ENCODE peak calls at places on chromosome 9, in six cellular contexts. N is gastrocnemius medialis, G is body of pancreas, W is adrenal gland, Y is tibial nerve, B is GM12878. F is an unnamed sample.

GRCh38 chr9:97076238-97076637 is 37.3 kb upstream of the CTSV start:
- DNase-seq in N (no peak), G (no peak), W (no peak), Y (no peak), B (no peak), F (no peak)

GRCh38 chr9:84670106-84670800 is 724 bp downstream of the NTRK2 start:
- DNase-seq in N (no peak), G (peak), W (no peak), Y (no peak), B (no peak), F (no peak)

GRCh38 chr9:104743377-104743985 is 4.0 kb upstream of the NIPSNAP3A start:
- DNase-seq in N (no peak), G (no peak), W (no peak), Y (no peak), B (peak), F (no peak)

GRCh38 chr9:73199886-73200285 is 48.2 kb downstream of the ANXA1 start:
- DNase-seq in N (no peak), G (peak), W (no peak), Y (no peak), B (no peak), F (no peak)

GRCh38 chr9:6644346-6645152 is 980 bp downstream of the GLDC start:
- DNase-seq in N (no peak), G (no peak), W (no peak), Y (no peak), B (no peak), F (no peak)

GRCh38 chr9:23672121-23672520 is 153.9 kb downstream of the ELAVL2 start:
- DNase-seq in N (no peak), G (no peak), W (no peak), Y (no peak), B (no peak), F (no peak)

GRCh38 chr9:34072868-34073590 is 24.3 kb upstream of the UBAP2 start:
- DNase-seq in N (peak), G (peak), W (no peak), Y (no peak), B (no peak), F (peak)

GRCh38 chr9:129111762-129112151 is 542 bp downstream of the PTPA start:
- DNase-seq in N (no peak), G (peak), W (peak), Y (peak), B (no peak), F (no peak)

GRCh38 chr9:122912964-122913673 is at the start of gene ZBTB6:
- DNase-seq in N (peak), G (peak), W (peak), Y (peak), B (peak), F (peak)

GRCh38 chr9:71924576-71924975 is 13.1 kb downstream of the C9orf85 start:
- DNase-seq in N (no peak), G (no peak), W (no peak), Y (no peak), B (no peak), F (no peak)

GRCh38 chr9:93116049-93116961 is 17.7 kb downstream of the NINJ1 start:
- DNase-seq in N (peak), G (peak), W (peak), Y (peak), B (no peak), F (peak)

GRCh38 chr9:21812945-21813568 is 10.6 kb downstream of the MTAP start:
- DNase-seq in N (peak), G (peak), W (peak), Y (peak), B (no peak), F (peak)

GRCh38 chr9:35073276-35073607 is 817 bp upstream of the VCP start:
- DNase-seq in N (no peak), G (no peak), W (no peak), Y (no peak), B (no peak), F (no peak)

GRCh38 chr9:21638104-21638503 is 156.0 kb upstream of the IFNE start:
- DNase-seq in N (no peak), G (no peak), W (no peak), Y (no peak), B (no peak), F (no peak)

GRCh38 chr9:72471096-72471495 is 50.3 kb upstream of the TMC1 start:
- DNase-seq in N (no peak), G (no peak), W (no peak), Y (no peak), B (no peak), F (no peak)

GRCh38 chr9:126234681-126235349 is 91.8 kb upstream of the MVB12B start:
- DNase-seq in N (no peak), G (no peak), W (no peak), Y (no peak), B (no peak), F (peak)

GRCh38 chr9:29214162-29214520 is 1640.9 kb upstream of the C9orf72 start:
- DNase-seq in N (no peak), G (peak), W (no peak), Y (no peak), B (no peak), F (no peak)

GRCh38 chr9:111178361-111179043 is 140.2 kb upstream of the LPAR1 start:
- DNase-seq in N (no peak), G (no peak), W (no peak), Y (no peak), B (no peak), F (no peak)

GRCh38 chr9:76219555-76220151 is 174.6 kb downstream of the RFK start:
- DNase-seq in N (no peak), G (no peak), W (no peak), Y (no peak), B (no peak), F (no peak)

DNA sequence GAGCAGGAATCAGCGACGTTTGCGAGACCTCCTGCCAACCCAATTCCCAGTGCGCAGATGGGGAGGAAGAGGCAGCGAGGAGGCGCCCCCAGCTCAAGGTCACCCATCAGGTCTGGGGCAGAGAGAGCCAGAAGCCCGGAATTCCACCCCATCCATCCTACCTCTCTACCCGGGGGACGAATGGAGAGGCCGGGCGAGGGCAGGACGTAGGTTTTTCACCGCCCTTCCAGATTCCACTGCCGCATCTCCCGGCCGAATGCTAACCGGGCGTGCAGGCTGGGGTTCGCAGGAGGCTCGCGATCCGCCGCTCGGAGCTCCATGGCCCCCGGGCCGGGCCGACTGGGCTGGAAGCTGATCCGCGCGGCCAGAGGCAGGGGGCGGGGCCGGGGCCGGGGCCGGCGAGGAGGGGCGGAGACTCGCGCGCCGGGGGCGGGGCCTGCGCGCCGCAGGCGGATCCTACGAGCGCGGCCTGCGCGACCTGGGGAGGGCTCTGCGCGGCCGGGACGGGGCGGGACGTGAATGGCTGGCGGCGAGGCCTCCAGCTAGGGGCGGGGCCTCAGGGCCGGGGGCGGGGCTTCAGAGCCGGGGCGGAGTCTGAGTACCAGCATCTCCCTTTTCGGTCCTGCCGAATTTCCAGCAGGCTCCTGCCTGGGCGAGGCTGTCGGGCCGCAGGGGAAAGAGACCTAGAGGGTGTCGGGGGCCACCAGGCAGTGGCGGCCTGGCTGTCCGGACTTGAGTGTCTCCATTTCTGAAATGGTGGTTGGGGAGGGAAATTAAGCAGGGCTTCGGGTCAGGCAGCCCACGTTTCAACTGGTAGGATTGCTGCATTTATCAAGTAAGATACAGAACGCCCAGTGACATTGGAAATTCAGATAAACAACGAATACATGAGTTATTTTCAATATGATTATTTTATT is at the start of gene ST6GALNAC4:
- DNase-seq in N (peak), G (peak), W (peak), Y (peak), B (no peak), F (peak)
- TF ChIP-seq POLR2A in N (peak), G (no peak), W (no peak), Y (peak), B (peak), F (no peak)

GRCh38 chr9:91253488-91253887 is 108.2 kb downstream of the AUH start:
- DNase-seq in N (no peak), G (no peak), W (no peak), Y (no peak), B (no peak), F (no peak)
- TF ChIP-seq CTCF in N (no peak), G (no peak), W (no peak), Y (no peak), B (no peak), F (no peak)

GRCh38 chr9:98341157-98342102 is 86.0 kb upstream of the TBC1D2 start:
- DNase-seq in N (no peak), G (no peak), W (no peak), Y (no peak), B (no peak), F (no peak)
- H3K4me3 ChIP-seq in N (no peak), G (no peak), W (no peak), Y (no peak), B (no peak), F (no peak)

DNA sequence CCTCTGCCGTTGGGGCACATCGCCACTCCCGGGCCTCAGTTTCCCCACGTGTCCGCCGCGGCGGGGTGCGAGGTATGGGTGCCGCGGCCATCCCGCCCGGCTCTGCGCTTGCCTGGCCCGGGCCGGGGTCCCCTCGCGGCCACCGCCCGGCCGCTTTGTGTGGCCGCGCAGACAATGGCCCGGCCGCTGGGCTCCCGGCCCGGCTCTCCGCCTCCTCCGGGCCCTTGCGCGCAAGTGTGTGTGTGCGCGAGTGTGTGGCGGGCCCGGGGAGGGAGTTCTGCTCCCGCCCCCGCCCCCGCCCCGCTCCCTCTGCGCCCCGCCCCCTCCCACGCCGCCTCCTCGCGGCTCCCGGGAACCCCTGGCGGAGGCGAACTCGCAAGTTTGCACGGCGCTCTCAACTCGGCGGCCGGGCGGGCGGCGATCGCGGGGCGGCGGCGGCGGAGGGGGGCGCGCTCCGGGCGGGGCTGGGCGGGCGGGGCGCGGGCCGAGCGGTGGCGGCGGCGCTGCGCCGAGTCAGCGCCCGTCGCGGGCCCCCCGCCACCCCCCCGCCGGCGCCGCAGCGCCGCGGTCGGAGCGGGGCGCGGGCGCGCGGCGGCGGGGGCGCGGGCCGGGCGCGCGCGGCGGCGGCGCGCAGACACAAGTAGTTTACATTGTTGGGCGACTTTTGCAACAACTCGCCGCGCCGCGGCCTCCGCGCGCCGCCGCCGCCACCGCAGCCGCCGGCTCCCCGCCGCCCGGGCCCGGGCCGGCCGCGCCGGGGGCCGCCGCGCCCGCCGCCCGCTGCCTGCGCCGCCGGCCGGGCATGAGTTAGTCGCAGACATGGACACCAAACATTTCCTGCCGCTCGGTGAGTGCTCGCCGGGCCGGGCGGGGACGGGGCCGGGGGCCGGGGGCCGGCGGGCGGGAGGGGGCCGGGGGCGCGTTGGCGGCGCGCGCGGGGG is at the start of gene RXRA:
- DNase-seq in N (peak), G (peak), W (peak), Y (peak), B (no peak), F (peak)
- TF ChIP-seq POLR2A in N (peak), G (peak), W (peak), Y (peak), B (no peak), F (no peak)

GRCh38 chr9:90965141-90965910 is 163.7 kb downstream of the SYK start:
- DNase-seq in N (no peak), G (no peak), W (no peak), Y (no peak), B (no peak), F (peak)

GRCh38 chr9:90961375-90961774 is 159.8 kb downstream of the SYK start:
- DNase-seq in N (peak), G (no peak), W (no peak), Y (no peak), B (no peak), F (no peak)

GRCh38 chr9:90958328-90958727 is 156.7 kb downstream of the SYK start:
- DNase-seq in N (no peak), G (peak), W (no peak), Y (no peak), B (no peak), F (peak)

GRCh38 chr9:90964101-90965020 is 162.7 kb downstream of the SYK start:
- DNase-seq in N (no peak), G (peak), W (no peak), Y (no peak), B (no peak), F (no peak)

GRCh38 chr9:90960941-90961340 is 159.3 kb downstream of the SYK start:
- DNase-seq in N (peak), G (no peak), W (no peak), Y (no peak), B (no peak), F (peak)
- TF ChIP-seq CTCF in N (no peak), G (no peak), W (no peak), Y (no peak), B (no peak), F (no peak)

GRCh38 chr9:83281306-83282255 is 218.6 kb upstream of the RASEF start:
- DNase-seq in N (peak), G (peak), W (peak), Y (no peak), B (no peak), F (no peak)
- H3K4me3 ChIP-seq in N (no peak), G (no peak), W (no peak), Y (no peak), B (no peak), F (no peak)

GRCh38 chr9:116572095-116572748 is 114.9 kb upstream of the TRIM32 start:
- DNase-seq in N (peak), G (peak), W (peak), Y (peak), B (no peak), F (peak)
- TF ChIP-seq POLR2A in N (no peak), G (no peak), W (no peak), Y (no peak), B (no peak), F (no peak)

GRCh38 chr9:3511537-3511936 is 14.3 kb downstream of the RFX3 start:
- DNase-seq in N (no peak), G (no peak), W (no peak), Y (no peak), B (no peak), F (no peak)

GRCh38 chr9:3510796-3511195 is 15.0 kb downstream of the RFX3 start:
- DNase-seq in N (no peak), G (no peak), W (no peak), Y (no peak), B (no peak), F (no peak)

GRCh38 chr9:3514786-3515185 is 11.0 kb downstream of the RFX3 start:
- DNase-seq in N (no peak), G (no peak), W (no peak), Y (no peak), B (no peak), F (no peak)

GRCh38 chr9:3509926-3510325 is 15.9 kb downstream of the RFX3 start:
- DNase-seq in N (no peak), G (no peak), W (no peak), Y (no peak), B (no peak), F (no peak)

GRCh38 chr9:3513265-3513818 is 12.5 kb downstream of the RFX3 start:
- DNase-seq in N (no peak), G (no peak), W (no peak), Y (no peak), B (no peak), F (no peak)
- TF ChIP-seq CTCF in N (no peak), G (no peak), W (no peak), Y (no peak), B (no peak), F (no peak)

F was measured in lower leg skin.